ENCODE peak calls at places on chromosomes 5 and 9, in nine cellular contexts. O, L, X, T, K, F, M, H and G are unnamed samples.

GRCh38 chr9:22158983-22159382 is 149.9 kb upstream of the CDKN2B start:
- DNase-seq in H (peak), X (no peak), M (no peak), F (peak), T (peak), K (peak), L (no peak), O (peak), G (peak)

GRCh38 chr5:34926318-34926888 is 3.0 kb upstream of the DNAJC21 start:
- DNase-seq in X (no peak), O (no peak), T (no peak), F (no peak), M (no peak), H (no peak), L (no peak), K (no peak), G (no peak)

GRCh38 chr5:52800394-52801213 is 12.9 kb downstream of the ITGA1 start:
- DNase-seq in M (peak), H (peak), T (peak), X (peak), F (peak), K (peak), L (peak), O (peak), G (peak)

GRCh38 chr9:96219615-96220257 is 82.2 kb downstream of the HSD17B3 start:
- DNase-seq in X (peak), O (no peak), M (peak), L (peak), K (no peak), T (peak), F (peak), H (no peak), G (peak)

GRCh38 chr9:69768716-69769115 is 8.9 kb upstream of the PTAR1 start:
- DNase-seq in K (peak), M (no peak), F (peak), T (no peak), O (peak), X (no peak), H (no peak), L (no peak), G (no peak)

GRCh38 chr9:94603259-94603776 is 9.7 kb upstream of the FBP2 start:
- DNase-seq in F (peak), X (peak), O (peak), T (peak), L (peak), K (peak), M (peak), H (peak), G (peak)

GRCh38 chr5:143921525-143922311 is 109.8 kb downstream of the HMHB1 start:
- DNase-seq in M (no peak), T (no peak), K (peak), O (peak), F (peak), X (no peak), L (no peak), H (no peak), G (peak)

GRCh38 chr5:79021753-79022152 is 36.6 kb upstream of the ARSB start:
- DNase-seq in O (no peak), H (no peak), L (no peak), X (no peak), T (no peak), M (no peak), K (no peak), F (no peak), G (no peak)

GRCh38 chr9:15606667-15607472 is 54.0 kb downstream of the CCDC171 start:
- DNase-seq in F (peak), O (peak), X (no peak), T (no peak), H (no peak), K (peak), L (no peak), M (no peak), G (peak)

GRCh38 chr9:134166374-134166773 is 2.0 kb upstream of the RNU6ATAC start:
- DNase-seq in M (no peak), L (no peak), F (no peak), T (no peak), O (no peak), X (no peak), K (no peak), H (no peak), G (no peak)

GRCh38 chr5:34736445-34737119 is 80.5 kb downstream of the RAI14 start:
- DNase-seq in H (no peak), M (no peak), K (no peak), O (no peak), T (no peak), L (no peak), X (peak), F (no peak), G (peak)

GRCh38 chr9:101639785-101640437 is 45.1 kb upstream of the PPP3R2 start:
- DNase-seq in M (no peak), O (peak), K (peak), F (peak), T (no peak), H (no peak), X (no peak), L (no peak), G (no peak)

GRCh38 chr5:173744527-173744926 is 128.1 kb upstream of the BOD1 start:
- DNase-seq in L (no peak), M (no peak), K (no peak), F (no peak), H (no peak), X (no peak), T (no peak), O (no peak), G (no peak)

GRCh38 chr9:81819859-81820546 is 108.2 kb upstream of the SPATA31D4 start:
- DNase-seq in F (no peak), M (peak), L (no peak), X (peak), T (no peak), K (no peak), O (no peak), H (no peak), G (no peak)

GRCh38 chr9:22210262-22210661 is 201.2 kb upstream of the CDKN2B start:
- DNase-seq in K (no peak), H (no peak), T (no peak), M (no peak), O (no peak), X (no peak), L (no peak), F (peak), G (peak)

GRCh38 chr9:99835142-99835541 is 13.5 kb downstream of the NR4A3 start:
- DNase-seq in K (no peak), H (no peak), O (no peak), M (no peak), F (no peak), T (no peak), L (no peak), X (no peak), G (no peak)

GRCh38 chr9:113139225-113139829 is 11.5 kb upstream of the SLC31A2 start:
- DNase-seq in T (no peak), M (no peak), O (no peak), K (no peak), F (no peak), L (no peak), X (no peak), H (no peak), G (no peak)

GRCh38 chr9:134458111-134458845 is 132.0 kb downstream of the RXRA start:
- DNase-seq in K (no peak), O (peak), T (no peak), F (peak), H (no peak), M (no peak), X (no peak), L (no peak), G (no peak)

GRCh38 chr9:69898714-69899209 is 78.1 kb downstream of the CFAP95 start:
- DNase-seq in X (no peak), M (no peak), K (peak), F (peak), L (no peak), O (peak), H (no peak), T (no peak), G (peak)

GRCh38 chr5:80282054-80282453 is 26.2 kb upstream of the SERINC5 start:
- DNase-seq in L (no peak), K (no peak), F (no peak), O (no peak), M (no peak), T (no peak), X (no peak), H (no peak), G (no peak)

GRCh38 chr9:137053944-137054931 is at the start of gene ENTPD2:
- DNase-seq in K (no peak), F (no peak), M (peak), H (no peak), O (no peak), T (peak), X (peak), L (peak), G (peak)

GRCh38 chr9:127358770-127359169 is 38.2 kb upstream of the SLC2A8 start:
- DNase-seq in K (no peak), X (no peak), F (no peak), H (no peak), T (no peak), O (no peak), L (no peak), M (no peak), G (no peak)

GRCh38 chr5:108726446-108727091 is 21.1 kb upstream of the FER start:
- DNase-seq in T (no peak), X (no peak), M (no peak), F (peak), O (no peak), L (no peak), K (no peak), H (no peak), G (peak)

GRCh38 chr5:54881286-54882005 is 103.9 kb downstream of the ESM1 start:
- DNase-seq in H (no peak), F (no peak), O (peak), L (peak), K (no peak), M (no peak), X (no peak), T (no peak), G (peak)

GRCh38 chr5:155004138-155004744 is 9.3 kb upstream of the KIF4B start:
- DNase-seq in X (peak), O (no peak), T (peak), L (no peak), F (no peak), K (no peak), M (no peak), H (no peak), G (peak)
- TF ChIP-seq CTCF in X (no peak), O (peak), T (peak), L (no peak), F (peak), K (peak), M (peak), H (peak), G (peak)

GRCh38 chr5:42745426-42745825 is 11.2 kb upstream of the CCDC152 start:
- DNase-seq in H (no peak), K (no peak), T (no peak), L (no peak), F (peak), X (peak), M (no peak), O (no peak), G (peak)
- TF ChIP-seq CTCF in H (no peak), K (peak), T (no peak), L (no peak), F (peak), X (peak), M (no peak), O (peak), G (peak)

DNA sequence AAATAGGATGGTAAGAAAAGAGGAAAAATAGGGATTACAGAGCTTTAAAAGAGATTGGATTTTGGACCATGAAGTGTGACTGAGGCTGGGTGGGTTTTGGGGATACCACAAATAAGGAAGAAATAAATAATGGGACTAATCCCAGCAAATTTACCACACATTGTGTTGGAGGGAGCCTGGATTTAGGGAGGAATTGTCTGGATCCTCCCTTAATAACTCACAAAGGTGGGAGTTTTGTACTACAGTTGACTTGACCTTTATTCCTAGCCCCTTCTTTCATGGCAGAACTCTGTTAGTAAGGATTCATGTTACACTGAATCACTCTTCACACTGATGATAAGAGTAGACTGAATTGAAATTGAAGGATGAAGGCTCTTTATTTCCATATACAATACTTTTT is 98.9 kb upstream of the CDH9 start:
- DNase-seq in X (no peak), T (no peak), O (no peak), K (no peak), M (no peak), F (no peak), L (no peak), H (no peak), G (no peak)
- TF ChIP-seq CTCF in X (no peak), T (no peak), O (no peak), K (no peak), M (no peak), F (no peak), L (no peak), H (no peak), G (no peak)

GRCh38 chr5:164475339-164475977 is 970.0 kb downstream of the MAT2B start:
- DNase-seq in T (no peak), X (no peak), F (peak), K (no peak), O (peak), M (no peak), L (no peak), H (no peak), G (peak)
- TF ChIP-seq CTCF in T (no peak), X (peak), F (peak), K (peak), O (peak), M (peak), L (no peak), H (no peak), G (peak)